ENCODE peak calls at places on chromosomes 2 and 18, in four cellular contexts. K is ovary, P is K562, L is IMR-90. N is an unnamed sample.

GRCh38 chr2:112712903-112713584 is 7.8 kb upstream of the NT5DC4 start:
- DNase-seq in P (peak; percentile 92), L (peak; percentile 84), K (no peak), N (no peak)

GRCh38 chr2:202841090-202841867 is 30.3 kb downstream of the ICA1L start:
- DNase-seq in P (no peak), K (no peak), L (no peak), N (no peak)

GRCh38 chr2:230660294-230661060 is 52.2 kb upstream of the CAB39 start:
- DNase-seq in L (no peak), K (no peak), P (peak; percentile 58), N (no peak)

GRCh38 chr2:43311276-43311675 is 84.9 kb upstream of the ZFP36L2 start:
- DNase-seq in P (no peak), L (peak; percentile 81), K (no peak), N (no peak)

GRCh38 chr2:44941551-44942234 is at the start of gene SIX3:
- DNase-seq in P (no peak), K (no peak), L (no peak), N (no peak)

GRCh38 chr2:28539095-28539494 is 43.2 kb downstream of the PLB1 start:
- DNase-seq in P (no peak), L (no peak), K (no peak), N (no peak)

GRCh38 chr18:77199707-77200106 is 49.9 kb upstream of the GALR1 start:
- DNase-seq in L (no peak), P (no peak), K (no peak), N (no peak)

GRCh38 chr18:22547807-22548561 is 130.3 kb upstream of the CTAGE1 start:
- DNase-seq in L (peak; percentile 53), K (no peak), P (no peak), N (no peak)

GRCh38 chr18:23106575-23106974 is 28.7 kb upstream of the CABLES1 start:
- DNase-seq in K (no peak), L (peak; percentile 96), P (no peak), N (peak; percentile 50)

GRCh38 chr18:11323359-11323819 is 174.0 kb upstream of the PIEZO2 start:
- DNase-seq in K (no peak), P (no peak), L (peak; percentile 72), N (no peak)

GRCh38 chr2:46490521-46491141 is 11.3 kb downstream of the TMEM247 start:
- DNase-seq in L (peak; percentile 26), K (peak; percentile 69), P (no peak), N (no peak)

GRCh38 chr18:68837665-68838390 is 39.9 kb downstream of the CCDC102B start:
- DNase-seq in K (no peak), L (peak; percentile 77), P (no peak), N (no peak)

GRCh38 chr2:121626777-121627524 is 22.3 kb downstream of the CLASP1 start:
- DNase-seq in L (peak; percentile 56), P (no peak), K (no peak), N (no peak)

GRCh38 chr2:75174981-75175380 is 24.3 kb downstream of the TACR1 start:
- DNase-seq in L (no peak), P (no peak), K (no peak), N (no peak)

GRCh38 chr2:26541401-26542193 is 63.7 kb upstream of the OTOF start:
- DNase-seq in K (no peak), L (no peak), P (no peak), N (no peak)

GRCh38 chr2:173652731-173653426 is 298.2 kb downstream of the CDCA7 start:
- DNase-seq in K (no peak), L (peak; percentile 96), P (no peak), N (peak; percentile 45)

GRCh38 chr18:28116461-28116860 is 60.5 kb downstream of the CDH2 start:
- DNase-seq in P (no peak), K (no peak), L (no peak), N (no peak)

GRCh38 chr2:39379643-39380524 is 57.2 kb downstream of the MAP4K3 start:
- DNase-seq in L (peak; percentile 68), P (peak; percentile 66), K (no peak), N (no peak)

GRCh38 chr2:231068525-231069222 is 12.0 kb downstream of the PSMD1 start:
- DNase-seq in L (peak; percentile 78), K (no peak), P (peak; percentile 17), N (no peak)

GRCh38 chr2:19356545-19357382 is 1.7 kb downstream of the OSR1 start:
- DNase-seq in P (no peak), L (peak; percentile 17), K (no peak), N (no peak)

GRCh38 chr2:3553946-3554345 is 4.2 kb downstream of the RNASEH1 start:
- DNase-seq in L (no peak), P (no peak), K (no peak), N (no peak)

GRCh38 chr2:37573818-37574388 is 97.5 kb downstream of the CDC42EP3 start:
- DNase-seq in P (no peak), L (peak; percentile 54), K (no peak), N (no peak)

GRCh38 chr2:37573406-37573805 is 98.0 kb downstream of the CDC42EP3 start:
- DNase-seq in P (no peak), K (no peak), L (peak; percentile 68), N (no peak)

GRCh38 chr2:37569986-37570688 is 101.3 kb downstream of the CDC42EP3 start:
- DNase-seq in L (peak; percentile 85), K (no peak), P (no peak), N (no peak)

GRCh38 chr2:37570773-37571570 is 100.5 kb downstream of the CDC42EP3 start:
- DNase-seq in L (peak; percentile 93), K (no peak), P (peak; percentile 36), N (no peak)

GRCh38 chr2:37571571-37572136 is 99.8 kb downstream of the CDC42EP3 start:
- DNase-seq in L (no peak), K (no peak), P (no peak), N (no peak)
- TF ChIP-seq POLR2A in L (no peak), K (no peak), P (no peak), N (no peak)

GRCh38 chr2:217147751-217148318 is 288.0 kb upstream of the TNP1 start:
- DNase-seq in P (peak; percentile 57), K (no peak), L (peak; percentile 70), N (no peak)
- TF ChIP-seq POLR2A in P (no peak), K (no peak), L (no peak), N (no peak)

GRCh38 chr2:68721482-68722071 is 13.0 kb upstream of the ARHGAP25 start:
- DNase-seq in L (no peak), P (peak; percentile 33), K (no peak), N (no peak)
- TF ChIP-seq POLR2A in L (no peak), P (no peak), K (no peak), N (no peak)

GRCh38 chr2:149470046-149470445 is 117.5 kb downstream of the MMADHC start:
- DNase-seq in K (no peak), P (no peak), L (no peak), N (no peak)
- TF ChIP-seq POLR2A in K (no peak), P (no peak), L (no peak), N (no peak)

GRCh38 chr2:68365087-68365486 is at the start of gene PLEK:
- DNase-seq in L (no peak), P (no peak), K (no peak), N (no peak)
- TF ChIP-seq POLR2A in L (no peak), P (no peak), K (no peak), N (no peak)

GRCh38 chr2:69386789-69387734 is at the start of gene GFPT1:
- DNase-seq in L (peak; percentile 93), P (peak; percentile 96), K (peak; percentile 95), N (peak; percentile 87)
- TF ChIP-seq POLR2A in L (peak; percentile 90), P (peak; percentile 94), K (peak; percentile 77), N (peak; percentile 85)